ENCODE peak calls at places on chromosomes 11 and 22, in nine cellular contexts. V is pancreas, N is uterus, L is tibial artery, F is aorta, D is brain microvascular endothelial cell, B is esophagus muscularis mucosa, R is thoracic aorta, Q is heart right ventricle. C is an unnamed sample.

GRCh38 chr11:83054904-83055380 is 16.8 kb downstream of the RAB30 start:
- DNase-seq in F (no peak), B (no peak), V (peak; percentile 12), R (no peak), N (no peak), Q (no peak), D (no peak), L (no peak), C (no peak)

GRCh38 chr11:83895516-83895915 is 609.3 kb upstream of the CCDC90B start:
- DNase-seq in R (no peak), N (no peak), L (no peak), Q (no peak), B (no peak), D (peak; percentile 27), F (no peak), V (no peak), C (no peak)

GRCh38 chr11:124839051-124839971 is 25.9 kb upstream of the ROBO3 start:
- DNase-seq in N (no peak), B (no peak), Q (no peak), R (no peak), L (no peak), F (no peak), V (no peak), D (no peak), C (no peak)

GRCh38 chr11:106524446-106524845 is 447.0 kb downstream of the AASDHPPT start:
- DNase-seq in F (no peak), B (no peak), R (no peak), N (no peak), L (no peak), Q (no peak), V (no peak), D (no peak), C (no peak)

GRCh38 chr11:125164422-125165110 is at the start of gene PKNOX2:
- DNase-seq in D (peak; percentile 58), R (peak; percentile 25), L (peak; percentile 70), Q (peak; percentile 81), V (peak; percentile 77), N (peak; percentile 81), B (no peak), F (peak; percentile 95), C (no peak)

GRCh38 chr11:66683877-66684276 is 6.2 kb upstream of the RBM4B start:
- DNase-seq in V (no peak), R (no peak), L (no peak), B (no peak), F (peak; percentile 15), N (no peak), D (no peak), Q (no peak), C (no peak)

GRCh38 chr11:66443602-66444001 is 5.0 kb upstream of the MRPL11 start:
- DNase-seq in N (no peak), L (no peak), F (no peak), Q (no peak), R (no peak), D (peak; percentile 40), B (no peak), V (no peak), C (no peak)

GRCh38 chr11:90722552-90723190 is 499.8 kb upstream of the CHORDC1 start:
- DNase-seq in B (no peak), N (no peak), Q (no peak), L (no peak), D (no peak), R (no peak), F (no peak), V (no peak), C (no peak)

GRCh38 chr11:123183391-123184099 is 11.5 kb downstream of the CLMP start:
- DNase-seq in B (no peak), F (no peak), N (no peak), L (no peak), V (no peak), Q (no peak), D (no peak), R (no peak), C (no peak)

DNA sequence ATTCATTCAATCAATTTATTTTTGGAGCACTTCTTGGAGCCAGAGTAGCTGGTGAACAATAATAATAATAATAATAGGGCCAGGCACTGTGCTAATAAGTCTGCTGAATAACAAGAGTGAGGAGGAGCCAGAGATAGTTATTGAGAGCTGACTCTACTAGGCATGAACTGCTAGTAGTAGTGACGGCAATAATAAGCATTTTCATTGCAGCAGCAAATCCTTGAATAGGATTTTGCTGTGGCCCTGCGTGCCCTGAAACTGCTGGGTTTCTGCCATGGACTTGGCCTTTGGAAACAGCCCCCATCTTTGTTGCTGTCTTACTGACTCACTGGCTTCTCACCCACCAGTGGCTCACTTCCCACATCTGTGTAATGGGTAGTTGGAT is 545.9 kb downstream of the MIAT start:
- DNase-seq in F (no peak), V (no peak), R (no peak), Q (no peak), N (no peak), D (no peak), B (no peak), L (no peak), C (no peak)
- H3K27ac ChIP-seq in F (no peak overlapping the region), V (no peak overlapping the region), R (no peak overlapping the region), Q (peak overlapping the region; percentile 44), N (peak overlapping the region; percentile 55), D (peak overlapping the region; percentile 89), B (peak overlapping the region; percentile 78), L (no peak overlapping the region), C (peak overlapping the region; percentile 77)

GRCh38 chr22:30238661-30239420 is 7.7 kb downstream of the LIF start:
- DNase-seq in F (no peak), B (peak; percentile 94), L (no peak), N (peak; percentile 71), Q (peak; percentile 40), D (peak; percentile 81), V (no peak), R (no peak), C (no peak)
- H3K27ac ChIP-seq in F (no peak overlapping the region), B (no peak overlapping the region), L (no peak overlapping the region), N (no peak overlapping the region), Q (no peak overlapping the region), D (peak overlapping the region; percentile 95), V (no peak overlapping the region), R (no peak overlapping the region), C (no peak overlapping the region)

GRCh38 chr22:17845790-17846189 is 71.5 kb upstream of the BID start:
- DNase-seq in B (no peak), D (no peak), N (peak; percentile 71), V (no peak), R (no peak), F (no peak), Q (peak; percentile 35), L (no peak), C (no peak)

GRCh38 chr22:17846326-17846992 is 72.2 kb upstream of the BID start:
- DNase-seq in N (peak; percentile 68), R (no peak), F (no peak), B (no peak), V (no peak), D (no peak), L (peak; percentile 43), Q (no peak), C (no peak)

GRCh38 chr22:17845340-17845739 is 71.1 kb upstream of the BID start:
- DNase-seq in F (no peak), N (no peak), R (no peak), L (no peak), B (no peak), V (no peak), D (no peak), Q (no peak), C (no peak)

GRCh38 chr22:17844150-17844549 is 69.9 kb upstream of the BID start:
- DNase-seq in N (no peak), R (no peak), B (no peak), L (no peak), D (no peak), V (no peak), Q (no peak), F (no peak), C (no peak)

DNA sequence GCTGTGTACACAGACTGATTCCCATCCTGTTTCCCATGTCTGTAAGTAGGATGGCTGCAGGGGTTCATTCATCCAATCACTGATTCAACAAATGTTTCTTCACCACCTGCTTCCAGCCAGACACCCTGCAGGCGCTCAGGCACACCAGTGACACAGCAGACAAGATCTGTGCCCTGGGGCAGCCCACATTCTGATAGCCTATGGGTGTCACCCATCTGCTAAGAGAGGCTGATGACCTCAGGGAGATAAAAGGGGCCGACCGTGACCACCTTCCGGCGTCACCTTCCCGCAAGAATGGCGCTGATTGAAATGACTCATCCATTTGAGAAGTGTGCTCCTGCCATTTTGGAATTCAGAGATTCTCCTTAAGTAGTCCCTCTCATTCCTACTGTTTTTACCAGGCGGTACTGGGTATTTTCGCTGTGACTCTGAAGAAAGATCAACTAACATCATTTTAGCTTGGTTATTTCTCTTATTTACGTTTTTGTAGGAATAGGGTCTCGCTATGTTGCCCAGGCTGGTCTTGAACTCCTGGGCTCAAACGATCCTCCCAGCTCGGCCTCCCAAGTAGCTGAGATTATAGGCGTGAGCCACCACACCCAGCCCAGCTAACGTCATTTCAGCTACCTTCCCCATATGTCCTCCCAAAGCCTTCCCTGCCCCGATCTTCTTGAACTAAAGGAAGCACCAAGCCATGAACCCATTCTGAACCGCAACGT is 73.2 kb upstream of the BID start:
- DNase-seq in L (no peak), D (no peak), F (no peak), B (no peak), Q (no peak), N (no peak), R (no peak), V (no peak), C (no peak)
- H3K27ac ChIP-seq in L (peak overlapping the region; percentile 78), D (no peak overlapping the region), F (peak overlapping the region; percentile 95), B (peak overlapping the region; percentile 91), Q (peak overlapping the region; percentile 68), N (peak overlapping the region; percentile 94), R (peak overlapping the region; percentile 84), V (no peak overlapping the region), C (no peak overlapping the region)

DNA sequence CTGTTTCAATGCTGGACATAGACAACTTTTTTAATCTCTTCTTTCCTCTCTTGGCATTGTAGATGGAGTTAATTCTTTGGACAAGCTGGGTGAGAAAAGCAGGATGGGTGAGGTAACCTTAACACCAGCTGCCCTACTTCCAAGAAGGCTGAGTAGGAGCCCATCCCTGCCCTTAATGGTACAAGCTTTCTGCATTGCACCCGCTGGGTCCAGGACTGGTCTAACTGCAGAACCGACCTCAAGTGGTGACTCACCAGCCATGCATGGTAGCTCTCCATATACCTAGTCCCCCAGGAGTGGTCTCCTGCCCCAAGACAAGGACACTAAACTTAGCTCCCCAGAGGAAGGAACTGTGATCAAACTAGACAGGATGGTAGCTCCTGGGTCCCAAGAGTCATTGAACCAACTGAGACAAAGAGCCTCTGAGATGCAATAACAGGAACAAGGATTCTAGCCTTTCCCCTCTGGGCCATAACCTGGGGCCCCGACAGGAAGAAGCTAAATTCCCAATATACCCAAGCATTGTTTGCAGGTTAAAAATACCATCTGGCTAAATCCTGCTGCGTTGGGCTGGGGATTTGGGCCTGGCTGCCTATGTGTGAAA is 32.1 kb downstream of the RPL27A start:
- DNase-seq in B (no peak), D (no peak), Q (no peak), R (no peak), V (no peak), L (no peak), F (no peak), N (no peak), C (no peak)
- H3K27ac ChIP-seq in B (peak overlapping the region; percentile 97), D (no peak overlapping the region), Q (no peak overlapping the region), R (peak overlapping the region; percentile 88), V (no peak overlapping the region), L (peak overlapping the region; percentile 81), F (no peak overlapping the region), N (peak overlapping the region; percentile 99), C (no peak overlapping the region)